ENCODE peak calls at places on chromosomes 16 and 17, in four cellular contexts. One of them, this sample, is unnamed.

GRCh38 chr16:66970775-66971725 is 10.0 kb downstream of the CES3 start:
- DNase-seq in WTC11: no peak
- DNase-seq in K562: peak; percentile 37
- DNase-seq in HepG2: no peak
- DNase-seq in this sample: no peak

GRCh38 chr16:13244770-13245169 is 343.4 kb downstream of the SHISA9 start:
- DNase-seq in WTC11: no peak
- DNase-seq in K562: no peak
- DNase-seq in HepG2: no peak
- DNase-seq in this sample: no peak

GRCh38 chr17:82751171-82751570 is 694 bp upstream of the TBCD start:
- DNase-seq in WTC11: peak; percentile 50
- DNase-seq in K562: no peak
- DNase-seq in HepG2: no peak
- DNase-seq in this sample: no peak

GRCh38 chr17:70562137-70562536 is 392.8 kb downstream of the KCNJ2 start:
- DNase-seq in WTC11: no peak
- DNase-seq in K562: no peak
- DNase-seq in HepG2: no peak
- DNase-seq in this sample: no peak

GRCh38 chr17:62109378-62109902 is 44.4 kb upstream of the MED13 start:
- DNase-seq in WTC11: peak; percentile 85
- DNase-seq in K562: peak; percentile 93
- DNase-seq in HepG2: peak; percentile 90
- DNase-seq in this sample: peak; percentile 84

GRCh38 chr17:8857919-8858318 is 9.6 kb downstream of the PIK3R6 start:
- DNase-seq in WTC11: no peak
- DNase-seq in K562: no peak
- DNase-seq in HepG2: no peak
- DNase-seq in this sample: no peak

GRCh38 chr16:55597928-55598327 is 31.4 kb downstream of the CAPNS2 start:
- DNase-seq in WTC11: no peak
- DNase-seq in K562: no peak
- DNase-seq in HepG2: no peak
- DNase-seq in this sample: no peak

GRCh38 chr17:42016411-42016831 is 818 bp downstream of the DNAJC7 start:
- DNase-seq in WTC11: no peak
- DNase-seq in K562: peak; percentile 31
- DNase-seq in HepG2: no peak
- DNase-seq in this sample: no peak

GRCh38 chr16:78005881-78006280 is 16.5 kb upstream of the CLEC3A start:
- DNase-seq in WTC11: peak; percentile 52
- DNase-seq in K562: peak; percentile 46
- DNase-seq in HepG2: no peak
- DNase-seq in this sample: peak; percentile 21

GRCh38 chr16:66414891-66415290 is 12.2 kb upstream of the BEAN1 start:
- DNase-seq in WTC11: no peak
- DNase-seq in K562: no peak
- DNase-seq in HepG2: no peak
- DNase-seq in this sample: no peak

DNA sequence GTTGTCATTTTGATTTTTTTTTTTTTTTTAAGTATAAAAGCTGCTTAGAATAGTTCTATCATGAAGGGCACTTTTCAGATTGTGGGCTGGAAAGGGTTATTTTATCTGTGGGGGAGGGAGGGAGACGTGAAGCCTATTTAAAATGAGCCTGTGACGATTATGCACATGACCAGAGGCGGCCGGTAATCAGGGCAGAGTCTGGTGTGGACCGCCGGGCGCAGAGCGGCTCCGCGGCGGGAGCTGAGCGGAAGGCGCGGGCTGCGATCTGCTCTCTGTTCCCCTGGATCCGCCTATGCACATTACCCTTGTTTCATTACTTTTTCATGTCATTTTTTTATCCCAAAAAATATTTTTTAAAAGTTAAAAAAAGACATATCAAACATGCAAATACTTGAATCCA is 23.5 kb downstream of the TMC6 start:
- DNase-seq in WTC11: no peak
- DNase-seq in K562: no peak
- DNase-seq in HepG2: no peak
- DNase-seq in this sample: no peak
- TF ChIP-seq ELF4 in WTC11: no peak
- TF ChIP-seq ELF4 in K562: no peak
- TF ChIP-seq ELF4 in HepG2: no peak
- TF ChIP-seq ELF4 in this sample: no peak

GRCh38 chr17:4436846-4437245 is 3.1 kb downstream of the SPNS3 start:
- DNase-seq in WTC11: no peak
- DNase-seq in K562: no peak
- DNase-seq in HepG2: no peak
- DNase-seq in this sample: no peak

GRCh38 chr17:4438162-4438944 is 4.6 kb downstream of the SPNS3 start:
- DNase-seq in WTC11: no peak
- DNase-seq in K562: no peak
- DNase-seq in HepG2: peak; percentile 36
- DNase-seq in this sample: no peak

GRCh38 chr17:4436381-4436780 is 2.6 kb downstream of the SPNS3 start:
- DNase-seq in WTC11: no peak
- DNase-seq in K562: no peak
- DNase-seq in HepG2: no peak
- DNase-seq in this sample: no peak

GRCh38 chr17:4433515-4434031 is at the start of gene SPNS3:
- DNase-seq in WTC11: no peak
- DNase-seq in K562: no peak
- DNase-seq in HepG2: no peak
- DNase-seq in this sample: no peak
- TF ChIP-seq ELF4 in WTC11: no peak
- TF ChIP-seq ELF4 in K562: no peak
- TF ChIP-seq ELF4 in HepG2: no peak
- TF ChIP-seq ELF4 in this sample: no peak

GRCh38 chr17:67431210-67432015 is 54.3 kb downstream of the PITPNC1 start:
- DNase-seq in WTC11: no peak
- DNase-seq in K562: peak; percentile 21
- DNase-seq in HepG2: no peak
- DNase-seq in this sample: no peak
- TF ChIP-seq ELF4 in WTC11: no peak
- TF ChIP-seq ELF4 in K562: no peak
- TF ChIP-seq ELF4 in HepG2: no peak
- TF ChIP-seq ELF4 in this sample: no peak

GRCh38 chr16:9364721-9365693 is 273.6 kb downstream of the HAPSTR1 start:
- DNase-seq in WTC11: no peak
- DNase-seq in K562: no peak
- DNase-seq in HepG2: peak; percentile 86
- DNase-seq in this sample: no peak
- TF ChIP-seq ELF4 in WTC11: no peak
- TF ChIP-seq ELF4 in K562: no peak
- TF ChIP-seq ELF4 in HepG2: no peak
- TF ChIP-seq ELF4 in this sample: no peak

GRCh38 chr16:57639172-57639571 is 10.7 kb downstream of the ADGRG1 start:
- DNase-seq in WTC11: peak; percentile 75
- DNase-seq in K562: no peak
- DNase-seq in HepG2: no peak
- DNase-seq in this sample: no peak
- TF ChIP-seq ELF4 in WTC11: no peak
- TF ChIP-seq ELF4 in K562: no peak
- TF ChIP-seq ELF4 in HepG2: no peak
- TF ChIP-seq ELF4 in this sample: no peak

GRCh38 chr17:80331820-80332219 is 71.2 kb downstream of the RNF213 start:
- DNase-seq in WTC11: no peak
- DNase-seq in K562: no peak
- DNase-seq in HepG2: no peak
- DNase-seq in this sample: no peak
- TF ChIP-seq ELF4 in WTC11: no peak
- TF ChIP-seq ELF4 in K562: no peak
- TF ChIP-seq ELF4 in HepG2: no peak
- TF ChIP-seq ELF4 in this sample: no peak

GRCh38 chr16:35560637-35560984 is 2101.2 kb downstream of the TP53TG3F start:
- DNase-seq in WTC11: no peak
- DNase-seq in K562: no peak
- DNase-seq in HepG2: no peak
- DNase-seq in this sample: no peak
- TF ChIP-seq ELF4 in WTC11: no peak
- TF ChIP-seq ELF4 in K562: no peak
- TF ChIP-seq ELF4 in HepG2: no peak
- TF ChIP-seq ELF4 in this sample: no peak

DNA sequence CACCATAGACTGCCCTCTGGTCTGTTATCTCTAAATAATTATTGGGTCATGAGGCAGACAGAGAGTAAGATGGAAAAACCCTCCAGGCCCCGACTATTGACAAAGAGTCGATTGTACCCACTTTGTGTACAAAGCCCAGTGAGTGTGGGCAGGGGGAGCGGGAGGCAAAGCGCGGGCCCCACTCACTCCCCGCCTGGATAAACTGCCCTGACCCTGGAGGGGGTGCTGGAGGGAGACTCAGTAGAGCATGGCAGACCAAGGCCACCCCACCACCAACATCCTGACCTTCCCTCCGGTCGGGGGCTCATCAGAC is 11.2 kb upstream of the CPSF4L start:
- DNase-seq in WTC11: no peak
- DNase-seq in K562: no peak
- DNase-seq in HepG2: peak; percentile 97
- DNase-seq in this sample: no peak
- TF ChIP-seq ELF4 in WTC11: no peak
- TF ChIP-seq ELF4 in K562: no peak
- TF ChIP-seq ELF4 in HepG2: no peak
- TF ChIP-seq ELF4 in this sample: no peak

DNA sequence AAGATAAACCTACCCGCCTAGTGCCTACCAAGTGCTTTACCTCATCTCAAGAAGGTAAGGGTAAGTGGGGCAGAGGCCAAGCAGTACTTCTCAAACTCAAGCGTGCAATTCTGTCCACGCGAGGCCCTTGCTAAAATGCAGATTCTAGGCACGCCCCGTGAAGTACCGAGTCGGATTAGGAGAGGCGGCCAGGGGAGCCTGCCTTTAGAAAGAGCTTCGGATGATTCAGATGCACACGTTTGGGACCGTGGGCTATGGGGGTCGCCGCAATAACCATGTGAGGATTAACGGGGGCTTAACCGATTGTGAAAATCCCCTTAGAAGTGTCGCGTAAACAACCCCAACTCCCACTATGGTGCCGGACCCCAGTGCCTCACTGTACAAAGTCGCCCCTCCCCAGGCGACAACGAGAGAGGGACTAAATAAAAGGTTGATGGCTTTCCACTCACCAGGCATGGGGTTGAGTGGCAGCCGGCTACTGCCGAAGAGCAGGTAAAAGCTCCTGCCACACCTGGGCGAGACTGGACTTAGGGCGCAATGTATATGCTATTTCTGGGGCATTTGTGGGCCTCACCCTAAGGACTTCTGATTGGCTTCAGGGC is 681 bp upstream of the SP2 start:
- DNase-seq in WTC11: no peak
- DNase-seq in K562: peak; percentile 57
- DNase-seq in HepG2: no peak
- DNase-seq in this sample: no peak
- TF ChIP-seq ELF4 in WTC11: no peak
- TF ChIP-seq ELF4 in K562: no peak
- TF ChIP-seq ELF4 in HepG2: no peak
- TF ChIP-seq ELF4 in this sample: no peak

This sample was measured in HEK293T.